ENCODE peak calls at places on chromosomes 12 and 14, in nine cellular contexts. One of them, this sample, is unnamed.

GRCh38 chr14:105097797-105098127 is 32.5 kb upstream of the GPR132 start:
- DNase-seq in endothelial cell: no peak
- DNase-seq in activated naive CD8-positive, alpha-beta T cell treated with anti-CD3 and anti-CD28 coated beads, Interleukin-2, amount 50 U/mL, for 24 hours: no peak
- DNase-seq in WTC11: no peak
- DNase-seq in NCI-H1092 treated with DMSO at 0.1 percent for 48 hours: no peak
- DNase-seq in Kasumi-1: no peak
- DNase-seq in HS-27A: no peak
- DNase-seq in ureter: no peak
- DNase-seq in IMR-90: no peak
- DNase-seq in this sample: no peak

GRCh38 chr14:81396108-81396507 is 4.0 kb downstream of the STON2 start:
- DNase-seq in endothelial cell: no peak
- DNase-seq in activated naive CD8-positive, alpha-beta T cell treated with anti-CD3 and anti-CD28 coated beads, Interleukin-2, amount 50 U/mL, for 24 hours: no peak
- DNase-seq in WTC11: no peak
- DNase-seq in NCI-H1092 treated with DMSO at 0.1 percent for 48 hours: no peak
- DNase-seq in Kasumi-1: no peak
- DNase-seq in HS-27A: no peak
- DNase-seq in ureter: no peak
- DNase-seq in IMR-90: no peak
- DNase-seq in this sample: no peak

GRCh38 chr12:124696689-124697476 is 129.5 kb upstream of the NCOR2 start:
- DNase-seq in endothelial cell: no peak
- DNase-seq in activated naive CD8-positive, alpha-beta T cell treated with anti-CD3 and anti-CD28 coated beads, Interleukin-2, amount 50 U/mL, for 24 hours: no peak
- DNase-seq in WTC11: no peak
- DNase-seq in NCI-H1092 treated with DMSO at 0.1 percent for 48 hours: peak
- DNase-seq in Kasumi-1: no peak
- DNase-seq in HS-27A: no peak
- DNase-seq in ureter: no peak
- DNase-seq in IMR-90: no peak
- DNase-seq in this sample: no peak

GRCh38 chr12:45208604-45209487 is 7.0 kb upstream of the ANO6 start:
- DNase-seq in endothelial cell: no peak
- DNase-seq in activated naive CD8-positive, alpha-beta T cell treated with anti-CD3 and anti-CD28 coated beads, Interleukin-2, amount 50 U/mL, for 24 hours: no peak
- DNase-seq in WTC11: no peak
- DNase-seq in NCI-H1092 treated with DMSO at 0.1 percent for 48 hours: no peak
- DNase-seq in Kasumi-1: no peak
- DNase-seq in HS-27A: no peak
- DNase-seq in ureter: no peak
- DNase-seq in IMR-90: peak
- DNase-seq in this sample: no peak

GRCh38 chr12:84911331-84912190 is 1.0 kb downstream of the SLC6A15 start:
- DNase-seq in endothelial cell: peak
- DNase-seq in activated naive CD8-positive, alpha-beta T cell treated with anti-CD3 and anti-CD28 coated beads, Interleukin-2, amount 50 U/mL, for 24 hours: no peak
- DNase-seq in WTC11: peak
- DNase-seq in NCI-H1092 treated with DMSO at 0.1 percent for 48 hours: peak
- DNase-seq in Kasumi-1: no peak
- DNase-seq in HS-27A: no peak
- DNase-seq in ureter: no peak
- DNase-seq in IMR-90: peak
- DNase-seq in this sample: peak

GRCh38 chr12:85821759-85822158 is 14.4 kb downstream of the RASSF9 start:
- DNase-seq in endothelial cell: no peak
- DNase-seq in activated naive CD8-positive, alpha-beta T cell treated with anti-CD3 and anti-CD28 coated beads, Interleukin-2, amount 50 U/mL, for 24 hours: no peak
- DNase-seq in WTC11: no peak
- DNase-seq in NCI-H1092 treated with DMSO at 0.1 percent for 48 hours: no peak
- DNase-seq in Kasumi-1: no peak
- DNase-seq in HS-27A: no peak
- DNase-seq in ureter: no peak
- DNase-seq in IMR-90: no peak
- DNase-seq in this sample: no peak

GRCh38 chr12:5650804-5651461 is 219.0 kb downstream of the NTF3 start:
- DNase-seq in endothelial cell: no peak
- DNase-seq in activated naive CD8-positive, alpha-beta T cell treated with anti-CD3 and anti-CD28 coated beads, Interleukin-2, amount 50 U/mL, for 24 hours: no peak
- DNase-seq in WTC11: no peak
- DNase-seq in NCI-H1092 treated with DMSO at 0.1 percent for 48 hours: peak
- DNase-seq in Kasumi-1: no peak
- DNase-seq in HS-27A: no peak
- DNase-seq in ureter: no peak
- DNase-seq in IMR-90: no peak
- DNase-seq in this sample: no peak

GRCh38 chr12:18103624-18104023 is 13.6 kb upstream of the RERGL start:
- DNase-seq in endothelial cell: no peak
- DNase-seq in activated naive CD8-positive, alpha-beta T cell treated with anti-CD3 and anti-CD28 coated beads, Interleukin-2, amount 50 U/mL, for 24 hours: no peak
- DNase-seq in WTC11: no peak
- DNase-seq in NCI-H1092 treated with DMSO at 0.1 percent for 48 hours: no peak
- DNase-seq in Kasumi-1: no peak
- DNase-seq in HS-27A: no peak
- DNase-seq in ureter: no peak
- DNase-seq in IMR-90: no peak
- DNase-seq in this sample: no peak

GRCh38 chr12:98544741-98545140 is 29.4 kb downstream of the TMPO start:
- DNase-seq in endothelial cell: no peak
- DNase-seq in activated naive CD8-positive, alpha-beta T cell treated with anti-CD3 and anti-CD28 coated beads, Interleukin-2, amount 50 U/mL, for 24 hours: no peak
- DNase-seq in WTC11: no peak
- DNase-seq in NCI-H1092 treated with DMSO at 0.1 percent for 48 hours: no peak
- DNase-seq in Kasumi-1: no peak
- DNase-seq in HS-27A: no peak
- DNase-seq in ureter: no peak
- DNase-seq in IMR-90: peak
- DNase-seq in this sample: no peak

GRCh38 chr14:96165493-96166474 is 38.9 kb upstream of the BDKRB2 start:
- DNase-seq in endothelial cell: no peak
- DNase-seq in activated naive CD8-positive, alpha-beta T cell treated with anti-CD3 and anti-CD28 coated beads, Interleukin-2, amount 50 U/mL, for 24 hours: no peak
- DNase-seq in WTC11: no peak
- DNase-seq in NCI-H1092 treated with DMSO at 0.1 percent for 48 hours: no peak
- DNase-seq in Kasumi-1: no peak
- DNase-seq in HS-27A: no peak
- DNase-seq in ureter: peak
- DNase-seq in IMR-90: no peak
- DNase-seq in this sample: no peak

GRCh38 chr14:101709962-101710891 is 51.3 kb upstream of the PPP2R5C start:
- DNase-seq in endothelial cell: no peak
- DNase-seq in activated naive CD8-positive, alpha-beta T cell treated with anti-CD3 and anti-CD28 coated beads, Interleukin-2, amount 50 U/mL, for 24 hours: no peak
- DNase-seq in WTC11: no peak
- DNase-seq in NCI-H1092 treated with DMSO at 0.1 percent for 48 hours: no peak
- DNase-seq in Kasumi-1: no peak
- DNase-seq in HS-27A: no peak
- DNase-seq in ureter: peak
- DNase-seq in IMR-90: no peak
- DNase-seq in this sample: peak

GRCh38 chr14:54362759-54363437 is 33.9 kb upstream of the CDKN3 start:
- DNase-seq in endothelial cell: no peak
- DNase-seq in activated naive CD8-positive, alpha-beta T cell treated with anti-CD3 and anti-CD28 coated beads, Interleukin-2, amount 50 U/mL, for 24 hours: no peak
- DNase-seq in WTC11: no peak
- DNase-seq in NCI-H1092 treated with DMSO at 0.1 percent for 48 hours: no peak
- DNase-seq in Kasumi-1: no peak
- DNase-seq in HS-27A: no peak
- DNase-seq in ureter: no peak
- DNase-seq in IMR-90: no peak
- DNase-seq in this sample: no peak

GRCh38 chr14:75724414-75725204 is 63.6 kb downstream of the TTLL5 start:
- DNase-seq in endothelial cell: no peak
- DNase-seq in activated naive CD8-positive, alpha-beta T cell treated with anti-CD3 and anti-CD28 coated beads, Interleukin-2, amount 50 U/mL, for 24 hours: no peak
- DNase-seq in WTC11: no peak
- DNase-seq in NCI-H1092 treated with DMSO at 0.1 percent for 48 hours: no peak
- DNase-seq in Kasumi-1: no peak
- DNase-seq in HS-27A: no peak
- DNase-seq in ureter: no peak
- DNase-seq in IMR-90: no peak
- DNase-seq in this sample: no peak

GRCh38 chr14:99277534-99277933 is 5.5 kb upstream of the BCL11B start:
- DNase-seq in endothelial cell: no peak
- DNase-seq in activated naive CD8-positive, alpha-beta T cell treated with anti-CD3 and anti-CD28 coated beads, Interleukin-2, amount 50 U/mL, for 24 hours: no peak
- DNase-seq in WTC11: no peak
- DNase-seq in NCI-H1092 treated with DMSO at 0.1 percent for 48 hours: no peak
- DNase-seq in Kasumi-1: no peak
- DNase-seq in HS-27A: no peak
- DNase-seq in ureter: no peak
- DNase-seq in IMR-90: no peak
- DNase-seq in this sample: no peak

GRCh38 chr14:104536942-104537612 is 42.5 kb upstream of the C14orf180 start:
- DNase-seq in endothelial cell: no peak
- DNase-seq in activated naive CD8-positive, alpha-beta T cell treated with anti-CD3 and anti-CD28 coated beads, Interleukin-2, amount 50 U/mL, for 24 hours: no peak
- DNase-seq in WTC11: no peak
- DNase-seq in NCI-H1092 treated with DMSO at 0.1 percent for 48 hours: no peak
- DNase-seq in Kasumi-1: no peak
- DNase-seq in HS-27A: peak
- DNase-seq in ureter: no peak
- DNase-seq in IMR-90: peak
- DNase-seq in this sample: no peak

GRCh38 chr14:102345232-102345631 is 17.5 kb downstream of the CINP start:
- DNase-seq in endothelial cell: no peak
- DNase-seq in activated naive CD8-positive, alpha-beta T cell treated with anti-CD3 and anti-CD28 coated beads, Interleukin-2, amount 50 U/mL, for 24 hours: no peak
- DNase-seq in WTC11: no peak
- DNase-seq in NCI-H1092 treated with DMSO at 0.1 percent for 48 hours: no peak
- DNase-seq in Kasumi-1: no peak
- DNase-seq in HS-27A: no peak
- DNase-seq in ureter: no peak
- DNase-seq in IMR-90: no peak
- DNase-seq in this sample: no peak

GRCh38 chr14:59274991-59275391 is 86.5 kb downstream of the DAAM1 start:
- DNase-seq in endothelial cell: no peak
- DNase-seq in activated naive CD8-positive, alpha-beta T cell treated with anti-CD3 and anti-CD28 coated beads, Interleukin-2, amount 50 U/mL, for 24 hours: no peak
- DNase-seq in WTC11: no peak
- DNase-seq in NCI-H1092 treated with DMSO at 0.1 percent for 48 hours: peak
- DNase-seq in Kasumi-1: no peak
- DNase-seq in HS-27A: no peak
- DNase-seq in ureter: no peak
- DNase-seq in IMR-90: no peak
- DNase-seq in this sample: peak

GRCh38 chr12:71587012-71587411 is 76.6 kb downstream of the ZFC3H1 start:
- DNase-seq in endothelial cell: no peak
- DNase-seq in activated naive CD8-positive, alpha-beta T cell treated with anti-CD3 and anti-CD28 coated beads, Interleukin-2, amount 50 U/mL, for 24 hours: no peak
- DNase-seq in WTC11: no peak
- DNase-seq in NCI-H1092 treated with DMSO at 0.1 percent for 48 hours: no peak
- DNase-seq in Kasumi-1: no peak
- DNase-seq in HS-27A: no peak
- DNase-seq in ureter: no peak
- DNase-seq in IMR-90: no peak
- DNase-seq in this sample: no peak

GRCh38 chr12:123389560-123390351 is 5.8 kb downstream of the KMT5A start:
- DNase-seq in endothelial cell: peak
- DNase-seq in activated naive CD8-positive, alpha-beta T cell treated with anti-CD3 and anti-CD28 coated beads, Interleukin-2, amount 50 U/mL, for 24 hours: peak
- DNase-seq in WTC11: peak
- DNase-seq in NCI-H1092 treated with DMSO at 0.1 percent for 48 hours: no peak
- DNase-seq in Kasumi-1: peak
- DNase-seq in HS-27A: no peak
- DNase-seq in ureter: peak
- DNase-seq in IMR-90: no peak
- DNase-seq in this sample: peak

GRCh38 chr14:75132374-75133086 is 5.7 kb upstream of the NEK9 start:
- DNase-seq in endothelial cell: peak
- DNase-seq in activated naive CD8-positive, alpha-beta T cell treated with anti-CD3 and anti-CD28 coated beads, Interleukin-2, amount 50 U/mL, for 24 hours: peak
- DNase-seq in WTC11: peak
- DNase-seq in NCI-H1092 treated with DMSO at 0.1 percent for 48 hours: peak
- DNase-seq in Kasumi-1: peak
- DNase-seq in HS-27A: peak
- DNase-seq in ureter: peak
- DNase-seq in IMR-90: peak
- DNase-seq in this sample: peak

GRCh38 chr12:87796961-87797516 is 232.2 kb downstream of the C12orf50 start:
- DNase-seq in endothelial cell: no peak
- DNase-seq in activated naive CD8-positive, alpha-beta T cell treated with anti-CD3 and anti-CD28 coated beads, Interleukin-2, amount 50 U/mL, for 24 hours: no peak
- DNase-seq in WTC11: no peak
- DNase-seq in NCI-H1092 treated with DMSO at 0.1 percent for 48 hours: no peak
- DNase-seq in Kasumi-1: no peak
- DNase-seq in HS-27A: peak
- DNase-seq in ureter: no peak
- DNase-seq in IMR-90: no peak
- DNase-seq in this sample: no peak

GRCh38 chr12:76274699-76275098 is 73.5 kb downstream of the BBS10 start:
- DNase-seq in endothelial cell: no peak
- DNase-seq in activated naive CD8-positive, alpha-beta T cell treated with anti-CD3 and anti-CD28 coated beads, Interleukin-2, amount 50 U/mL, for 24 hours: peak
- DNase-seq in WTC11: no peak
- DNase-seq in NCI-H1092 treated with DMSO at 0.1 percent for 48 hours: no peak
- DNase-seq in Kasumi-1: no peak
- DNase-seq in HS-27A: no peak
- DNase-seq in ureter: no peak
- DNase-seq in IMR-90: peak
- DNase-seq in this sample: no peak

GRCh38 chr12:8970432-8970831 is 18.9 kb upstream of the KLRG1 start:
- DNase-seq in endothelial cell: no peak
- DNase-seq in activated naive CD8-positive, alpha-beta T cell treated with anti-CD3 and anti-CD28 coated beads, Interleukin-2, amount 50 U/mL, for 24 hours: no peak
- DNase-seq in WTC11: no peak
- DNase-seq in NCI-H1092 treated with DMSO at 0.1 percent for 48 hours: no peak
- DNase-seq in Kasumi-1: no peak
- DNase-seq in HS-27A: no peak
- DNase-seq in ureter: no peak
- DNase-seq in IMR-90: no peak
- DNase-seq in this sample: no peak

GRCh38 chr12:89565002-89565401 is 39.2 kb upstream of the POC1B start:
- DNase-seq in endothelial cell: no peak
- DNase-seq in activated naive CD8-positive, alpha-beta T cell treated with anti-CD3 and anti-CD28 coated beads, Interleukin-2, amount 50 U/mL, for 24 hours: no peak
- DNase-seq in WTC11: no peak
- DNase-seq in NCI-H1092 treated with DMSO at 0.1 percent for 48 hours: no peak
- DNase-seq in Kasumi-1: no peak
- DNase-seq in HS-27A: no peak
- DNase-seq in ureter: no peak
- DNase-seq in IMR-90: no peak
- DNase-seq in this sample: no peak

GRCh38 chr12:8054821-8055220 is 11.3 kb downstream of the C3AR1 start:
- DNase-seq in endothelial cell: no peak
- DNase-seq in activated naive CD8-positive, alpha-beta T cell treated with anti-CD3 and anti-CD28 coated beads, Interleukin-2, amount 50 U/mL, for 24 hours: no peak
- DNase-seq in WTC11: no peak
- DNase-seq in NCI-H1092 treated with DMSO at 0.1 percent for 48 hours: no peak
- DNase-seq in Kasumi-1: no peak
- DNase-seq in HS-27A: no peak
- DNase-seq in ureter: no peak
- DNase-seq in IMR-90: no peak
- DNase-seq in this sample: no peak

GRCh38 chr14:21626491-21627230 is 8.1 kb downstream of the OR10G2 start:
- DNase-seq in endothelial cell: no peak
- DNase-seq in activated naive CD8-positive, alpha-beta T cell treated with anti-CD3 and anti-CD28 coated beads, Interleukin-2, amount 50 U/mL, for 24 hours: no peak
- DNase-seq in WTC11: no peak
- DNase-seq in NCI-H1092 treated with DMSO at 0.1 percent for 48 hours: no peak
- DNase-seq in Kasumi-1: no peak
- DNase-seq in HS-27A: no peak
- DNase-seq in ureter: no peak
- DNase-seq in IMR-90: peak
- DNase-seq in this sample: no peak

GRCh38 chr12:51450816-51451215 is 26.2 kb downstream of the SLC4A8 start:
- DNase-seq in endothelial cell: no peak
- DNase-seq in activated naive CD8-positive, alpha-beta T cell treated with anti-CD3 and anti-CD28 coated beads, Interleukin-2, amount 50 U/mL, for 24 hours: no peak
- DNase-seq in WTC11: peak
- DNase-seq in NCI-H1092 treated with DMSO at 0.1 percent for 48 hours: no peak
- DNase-seq in Kasumi-1: no peak
- DNase-seq in HS-27A: no peak
- DNase-seq in ureter: no peak
- DNase-seq in IMR-90: no peak
- DNase-seq in this sample: no peak

GRCh38 chr12:25725874-25726273 is 172.8 kb upstream of the LMNTD1 start:
- DNase-seq in endothelial cell: no peak
- DNase-seq in activated naive CD8-positive, alpha-beta T cell treated with anti-CD3 and anti-CD28 coated beads, Interleukin-2, amount 50 U/mL, for 24 hours: no peak
- DNase-seq in WTC11: no peak
- DNase-seq in NCI-H1092 treated with DMSO at 0.1 percent for 48 hours: no peak
- DNase-seq in Kasumi-1: no peak
- DNase-seq in HS-27A: no peak
- DNase-seq in ureter: no peak
- DNase-seq in IMR-90: peak
- DNase-seq in this sample: no peak

GRCh38 chr14:51398898-51399297 is 158.9 kb downstream of the TMX1 start:
- DNase-seq in endothelial cell: no peak
- DNase-seq in activated naive CD8-positive, alpha-beta T cell treated with anti-CD3 and anti-CD28 coated beads, Interleukin-2, amount 50 U/mL, for 24 hours: no peak
- DNase-seq in WTC11: no peak
- DNase-seq in NCI-H1092 treated with DMSO at 0.1 percent for 48 hours: no peak
- DNase-seq in Kasumi-1: no peak
- DNase-seq in HS-27A: peak
- DNase-seq in ureter: no peak
- DNase-seq in IMR-90: peak
- DNase-seq in this sample: no peak

GRCh38 chr14:79281244-79282199 is 929.8 kb downstream of the DIO2 start:
- DNase-seq in endothelial cell: no peak
- DNase-seq in activated naive CD8-positive, alpha-beta T cell treated with anti-CD3 and anti-CD28 coated beads, Interleukin-2, amount 50 U/mL, for 24 hours: no peak
- DNase-seq in WTC11: no peak
- DNase-seq in NCI-H1092 treated with DMSO at 0.1 percent for 48 hours: peak
- DNase-seq in Kasumi-1: no peak
- DNase-seq in HS-27A: no peak
- DNase-seq in ureter: no peak
- DNase-seq in IMR-90: no peak
- DNase-seq in this sample: peak

GRCh38 chr12:102480401-102480800 is at the start of gene IGF1:
- DNase-seq in endothelial cell: peak
- DNase-seq in activated naive CD8-positive, alpha-beta T cell treated with anti-CD3 and anti-CD28 coated beads, Interleukin-2, amount 50 U/mL, for 24 hours: no peak
- DNase-seq in WTC11: no peak
- DNase-seq in NCI-H1092 treated with DMSO at 0.1 percent for 48 hours: no peak
- DNase-seq in Kasumi-1: peak
- DNase-seq in HS-27A: no peak
- DNase-seq in ureter: no peak
- DNase-seq in IMR-90: peak
- DNase-seq in this sample: no peak

This sample was measured in iPS-NIHi11.